ENCODE peak calls at places on chromosomes 16 and 17, in nine cellular contexts. One of them, this sample, is unnamed.

GRCh38 chr16:64586756-64587155 is 535.1 kb downstream of the CDH11 start:
- DNase-seq in IMR-90: no peak
- DNase-seq in heart left ventricle: no peak
- DNase-seq in stomach: no peak
- DNase-seq in esophagus muscularis mucosa: no peak
- DNase-seq in suprapubic skin: no peak
- DNase-seq in body of pancreas: no peak
- DNase-seq in uterus: no peak
- DNase-seq in adrenal gland: no peak
- DNase-seq in this sample: no peak

GRCh38 chr17:74272731-74273201 is 1.3 kb upstream of the DNAI2 start:
- DNase-seq in IMR-90: no peak
- DNase-seq in heart left ventricle: no peak
- DNase-seq in stomach: no peak
- DNase-seq in esophagus muscularis mucosa: no peak
- DNase-seq in suprapubic skin: no peak
- DNase-seq in body of pancreas: peak
- DNase-seq in uterus: peak
- DNase-seq in adrenal gland: no peak
- DNase-seq in this sample: no peak

GRCh38 chr16:71205482-71206131 is 24.9 kb downstream of the HYDIN start:
- DNase-seq in IMR-90: no peak
- DNase-seq in heart left ventricle: no peak
- DNase-seq in stomach: no peak
- DNase-seq in esophagus muscularis mucosa: no peak
- DNase-seq in suprapubic skin: no peak
- DNase-seq in body of pancreas: peak
- DNase-seq in uterus: no peak
- DNase-seq in adrenal gland: no peak
- DNase-seq in this sample: no peak

GRCh38 chr17:49235896-49236295 is 5.3 kb upstream of the PHOSPHO1 start:
- DNase-seq in IMR-90: no peak
- DNase-seq in heart left ventricle: no peak
- DNase-seq in stomach: no peak
- DNase-seq in esophagus muscularis mucosa: no peak
- DNase-seq in suprapubic skin: no peak
- DNase-seq in body of pancreas: no peak
- DNase-seq in uterus: no peak
- DNase-seq in adrenal gland: no peak
- DNase-seq in this sample: no peak

GRCh38 chr17:49694847-49695697 is 12.7 kb downstream of the SLC35B1 start:
- DNase-seq in IMR-90: no peak
- DNase-seq in heart left ventricle: no peak
- DNase-seq in stomach: peak
- DNase-seq in esophagus muscularis mucosa: peak
- DNase-seq in suprapubic skin: no peak
- DNase-seq in body of pancreas: peak
- DNase-seq in uterus: peak
- DNase-seq in adrenal gland: peak
- DNase-seq in this sample: peak

GRCh38 chr17:31907342-31907975 is 6.0 kb upstream of the UTP6 start:
- DNase-seq in IMR-90: peak
- DNase-seq in heart left ventricle: no peak
- DNase-seq in stomach: peak
- DNase-seq in esophagus muscularis mucosa: no peak
- DNase-seq in suprapubic skin: no peak
- DNase-seq in body of pancreas: peak
- DNase-seq in uterus: peak
- DNase-seq in adrenal gland: peak
- DNase-seq in this sample: no peak

GRCh38 chr17:34051046-34051445 is 204.0 kb upstream of the CCL2 start:
- DNase-seq in IMR-90: no peak
- DNase-seq in heart left ventricle: no peak
- DNase-seq in stomach: no peak
- DNase-seq in esophagus muscularis mucosa: no peak
- DNase-seq in suprapubic skin: no peak
- DNase-seq in body of pancreas: no peak
- DNase-seq in uterus: no peak
- DNase-seq in adrenal gland: no peak
- DNase-seq in this sample: no peak

GRCh38 chr16:12095275-12096161 is 119.0 kb downstream of the SNX29 start:
- DNase-seq in IMR-90: peak
- DNase-seq in heart left ventricle: peak
- DNase-seq in stomach: peak
- DNase-seq in esophagus muscularis mucosa: no peak
- DNase-seq in suprapubic skin: no peak
- DNase-seq in body of pancreas: peak
- DNase-seq in uterus: peak
- DNase-seq in adrenal gland: peak
- DNase-seq in this sample: peak

GRCh38 chr16:10618710-10619209 is 38.4 kb upstream of the EMP2 start:
- DNase-seq in IMR-90: no peak
- DNase-seq in heart left ventricle: no peak
- DNase-seq in stomach: no peak
- DNase-seq in esophagus muscularis mucosa: no peak
- DNase-seq in suprapubic skin: no peak
- DNase-seq in body of pancreas: no peak
- DNase-seq in uterus: no peak
- DNase-seq in adrenal gland: no peak
- DNase-seq in this sample: no peak

GRCh38 chr17:77744268-77744988 is 214.1 kb upstream of the TNRC6C start:
- DNase-seq in IMR-90: no peak
- DNase-seq in heart left ventricle: no peak
- DNase-seq in stomach: no peak
- DNase-seq in esophagus muscularis mucosa: no peak
- DNase-seq in suprapubic skin: peak
- DNase-seq in body of pancreas: no peak
- DNase-seq in uterus: peak
- DNase-seq in adrenal gland: no peak
- DNase-seq in this sample: no peak

GRCh38 chr16:15907863-15908478 is 19.6 kb upstream of the CEP20 start:
- DNase-seq in IMR-90: peak
- DNase-seq in heart left ventricle: no peak
- DNase-seq in stomach: peak
- DNase-seq in esophagus muscularis mucosa: no peak
- DNase-seq in suprapubic skin: no peak
- DNase-seq in body of pancreas: peak
- DNase-seq in uterus: no peak
- DNase-seq in adrenal gland: peak
- DNase-seq in this sample: no peak

GRCh38 chr17:45908460-45908859 is 14.1 kb downstream of the MAPT start:
- DNase-seq in IMR-90: no peak
- DNase-seq in heart left ventricle: no peak
- DNase-seq in stomach: no peak
- DNase-seq in esophagus muscularis mucosa: no peak
- DNase-seq in suprapubic skin: no peak
- DNase-seq in body of pancreas: no peak
- DNase-seq in uterus: no peak
- DNase-seq in adrenal gland: no peak
- DNase-seq in this sample: no peak

DNA sequence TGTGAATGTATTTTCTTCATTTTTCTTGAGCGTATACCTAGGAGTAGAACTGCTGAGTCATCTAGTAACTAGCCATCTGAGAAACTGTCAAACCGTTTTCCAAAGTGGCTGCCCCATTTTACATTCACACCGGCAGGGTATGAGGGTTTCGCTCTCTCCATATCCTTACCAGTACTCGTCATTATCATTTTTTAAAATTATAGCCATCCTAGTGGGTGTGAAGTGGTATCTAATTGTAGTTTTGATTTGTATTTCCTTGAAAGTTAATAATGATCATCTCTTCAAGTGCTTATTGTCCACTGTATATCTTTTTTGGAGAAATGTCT is 6.0 kb downstream of the RNF157 start:
- DNase-seq in IMR-90: no peak
- DNase-seq in heart left ventricle: no peak
- DNase-seq in stomach: no peak
- DNase-seq in esophagus muscularis mucosa: no peak
- DNase-seq in suprapubic skin: no peak
- DNase-seq in body of pancreas: no peak
- DNase-seq in uterus: no peak
- DNase-seq in adrenal gland: no peak
- DNase-seq in this sample: no peak
- H3K4me3 ChIP-seq in IMR-90: no peak
- H3K4me3 ChIP-seq in heart left ventricle: no peak
- H3K4me3 ChIP-seq in stomach: no peak
- H3K4me3 ChIP-seq in esophagus muscularis mucosa: no peak
- H3K4me3 ChIP-seq in suprapubic skin: no peak
- H3K4me3 ChIP-seq in body of pancreas: no peak
- H3K4me3 ChIP-seq in uterus: no peak
- H3K4me3 ChIP-seq in adrenal gland: no peak
- H3K4me3 ChIP-seq in this sample: no peak

GRCh38 chr16:19523184-19523558 is 571 bp upstream of the CCP110 start:
- DNase-seq in IMR-90: no peak
- DNase-seq in heart left ventricle: no peak
- DNase-seq in stomach: no peak
- DNase-seq in esophagus muscularis mucosa: no peak
- DNase-seq in suprapubic skin: no peak
- DNase-seq in body of pancreas: no peak
- DNase-seq in uterus: peak
- DNase-seq in adrenal gland: no peak
- DNase-seq in this sample: no peak

GRCh38 chr16:19524866-19525723 is 1.4 kb downstream of the CCP110 start:
- DNase-seq in IMR-90: peak
- DNase-seq in heart left ventricle: no peak
- DNase-seq in stomach: no peak
- DNase-seq in esophagus muscularis mucosa: no peak
- DNase-seq in suprapubic skin: no peak
- DNase-seq in body of pancreas: no peak
- DNase-seq in uterus: no peak
- DNase-seq in adrenal gland: no peak
- DNase-seq in this sample: no peak

GRCh38 chr16:19522369-19523159 is 666 bp upstream of the GDE1 start:
- DNase-seq in IMR-90: no peak
- DNase-seq in heart left ventricle: no peak
- DNase-seq in stomach: no peak
- DNase-seq in esophagus muscularis mucosa: no peak
- DNase-seq in suprapubic skin: no peak
- DNase-seq in body of pancreas: no peak
- DNase-seq in uterus: no peak
- DNase-seq in adrenal gland: no peak
- DNase-seq in this sample: no peak

GRCh38 chr16:19524356-19524865 is 669 bp downstream of the CCP110 start:
- DNase-seq in IMR-90: no peak
- DNase-seq in heart left ventricle: no peak
- DNase-seq in stomach: no peak
- DNase-seq in esophagus muscularis mucosa: no peak
- DNase-seq in suprapubic skin: no peak
- DNase-seq in body of pancreas: no peak
- DNase-seq in uterus: no peak
- DNase-seq in adrenal gland: no peak
- DNase-seq in this sample: no peak

GRCh38 chr16:19523559-19524355 is at the start of gene CCP110:
- DNase-seq in IMR-90: peak
- DNase-seq in heart left ventricle: peak
- DNase-seq in stomach: peak
- DNase-seq in esophagus muscularis mucosa: peak
- DNase-seq in suprapubic skin: peak
- DNase-seq in body of pancreas: peak
- DNase-seq in uterus: peak
- DNase-seq in adrenal gland: peak
- DNase-seq in this sample: peak
- TF ChIP-seq POLR2A in IMR-90: peak
- TF ChIP-seq POLR2A in heart left ventricle: peak
- TF ChIP-seq POLR2A in stomach: no peak
- TF ChIP-seq POLR2A in esophagus muscularis mucosa: no peak
- TF ChIP-seq POLR2A in suprapubic skin: peak
- TF ChIP-seq POLR2A in body of pancreas: no peak
- TF ChIP-seq POLR2A in uterus: peak
- TF ChIP-seq POLR2A in adrenal gland: peak
- TF ChIP-seq POLR2A in this sample: no peak

GRCh38 chr17:57458718-57459285 is 202.5 kb downstream of the MSI2 start:
- DNase-seq in IMR-90: no peak
- DNase-seq in heart left ventricle: no peak
- DNase-seq in stomach: no peak
- DNase-seq in esophagus muscularis mucosa: no peak
- DNase-seq in suprapubic skin: no peak
- DNase-seq in body of pancreas: no peak
- DNase-seq in uterus: no peak
- DNase-seq in adrenal gland: no peak
- DNase-seq in this sample: no peak

GRCh38 chr17:57457188-57457587 is 200.9 kb downstream of the MSI2 start:
- DNase-seq in IMR-90: no peak
- DNase-seq in heart left ventricle: no peak
- DNase-seq in stomach: no peak
- DNase-seq in esophagus muscularis mucosa: no peak
- DNase-seq in suprapubic skin: no peak
- DNase-seq in body of pancreas: no peak
- DNase-seq in uterus: no peak
- DNase-seq in adrenal gland: no peak
- DNase-seq in this sample: no peak

GRCh38 chr17:57462007-57462579 is 205.8 kb downstream of the MSI2 start:
- DNase-seq in IMR-90: no peak
- DNase-seq in heart left ventricle: no peak
- DNase-seq in stomach: no peak
- DNase-seq in esophagus muscularis mucosa: no peak
- DNase-seq in suprapubic skin: no peak
- DNase-seq in body of pancreas: no peak
- DNase-seq in uterus: no peak
- DNase-seq in adrenal gland: no peak
- DNase-seq in this sample: no peak

GRCh38 chr17:57461082-57461481 is 204.8 kb downstream of the MSI2 start:
- DNase-seq in IMR-90: peak
- DNase-seq in heart left ventricle: no peak
- DNase-seq in stomach: no peak
- DNase-seq in esophagus muscularis mucosa: no peak
- DNase-seq in suprapubic skin: no peak
- DNase-seq in body of pancreas: no peak
- DNase-seq in uterus: no peak
- DNase-seq in adrenal gland: peak
- DNase-seq in this sample: no peak

DNA sequence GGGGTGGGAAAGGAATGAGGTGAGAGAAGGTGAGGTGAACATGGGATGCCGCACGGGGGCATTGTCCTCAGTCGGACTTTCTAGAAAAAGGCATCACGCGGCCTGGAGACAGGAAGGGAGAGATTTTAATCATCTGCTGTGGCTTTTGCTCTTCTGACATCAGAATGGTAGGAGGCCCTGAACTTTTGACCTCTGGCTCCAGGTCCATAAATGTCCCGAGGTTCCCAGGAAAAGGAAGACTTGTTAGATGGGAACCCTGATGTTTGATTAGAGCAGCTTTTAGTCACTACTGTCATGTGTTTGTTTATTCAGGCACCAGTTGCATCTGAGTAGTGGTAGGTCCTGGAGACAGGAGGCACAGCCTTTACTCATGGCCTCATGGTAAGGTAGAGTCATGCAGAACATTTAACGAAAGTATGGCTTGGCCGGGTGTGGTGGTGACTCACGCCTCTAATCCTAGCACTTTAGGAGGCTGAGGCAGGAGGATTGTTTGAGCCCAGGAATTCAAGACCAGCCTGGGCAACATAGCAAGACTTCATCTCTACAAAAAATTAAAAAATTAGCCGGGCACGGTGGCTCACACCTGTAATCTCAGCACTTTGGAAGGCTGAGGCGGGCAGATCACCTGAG is 203.1 kb downstream of the MSI2 start:
- DNase-seq in IMR-90: peak
- DNase-seq in heart left ventricle: no peak
- DNase-seq in stomach: no peak
- DNase-seq in esophagus muscularis mucosa: no peak
- DNase-seq in suprapubic skin: no peak
- DNase-seq in body of pancreas: no peak
- DNase-seq in uterus: no peak
- DNase-seq in adrenal gland: peak
- DNase-seq in this sample: no peak
- H3K4me3 ChIP-seq in IMR-90: no peak
- H3K4me3 ChIP-seq in heart left ventricle: no peak
- H3K4me3 ChIP-seq in stomach: no peak
- H3K4me3 ChIP-seq in esophagus muscularis mucosa: no peak
- H3K4me3 ChIP-seq in suprapubic skin: no peak
- H3K4me3 ChIP-seq in body of pancreas: no peak
- H3K4me3 ChIP-seq in uterus: no peak
- H3K4me3 ChIP-seq in adrenal gland: no peak
- H3K4me3 ChIP-seq in this sample: no peak

GRCh38 chr16:23863511-23864422 is 28.0 kb downstream of the PRKCB start:
- DNase-seq in IMR-90: no peak
- DNase-seq in heart left ventricle: no peak
- DNase-seq in stomach: no peak
- DNase-seq in esophagus muscularis mucosa: no peak
- DNase-seq in suprapubic skin: no peak
- DNase-seq in body of pancreas: no peak
- DNase-seq in uterus: no peak
- DNase-seq in adrenal gland: no peak
- DNase-seq in this sample: no peak
- TF ChIP-seq POLR2A in IMR-90: no peak
- TF ChIP-seq POLR2A in heart left ventricle: no peak
- TF ChIP-seq POLR2A in stomach: no peak
- TF ChIP-seq POLR2A in esophagus muscularis mucosa: no peak
- TF ChIP-seq POLR2A in suprapubic skin: no peak
- TF ChIP-seq POLR2A in body of pancreas: no peak
- TF ChIP-seq POLR2A in uterus: no peak
- TF ChIP-seq POLR2A in adrenal gland: no peak
- TF ChIP-seq POLR2A in this sample: no peak